ENCODE peak calls at places on chromosomes 6 and 20, in six cellular contexts. Z is cardiac fibroblast; E is ELR; F is CD8-positive, alpha-beta memory T cell; A is AG10803; C is AG08395. N is an unnamed sample.
A peak's percentile ranks its signal among the peaks of the same experiment; 100 is the strongest.

GRCh38 chr6:37501632-37502466 is 2.2 kb upstream of the CCDC167 start:
- DNase-seq in Z (no peak), E (no peak), F (peak; percentile 54), A (no peak), C (no peak), N (no peak)

GRCh38 chr6:170135461-170135820 is 155.4 kb downstream of the DLL1 start:
- DNase-seq in Z (no peak), E (no peak), F (no peak), A (no peak), C (no peak), N (no peak)

GRCh38 chr20:60071965-60072364 is 113.7 kb downstream of the CDH26 start:
- DNase-seq in Z (peak; percentile 76), E (no peak), F (no peak), A (peak; percentile 17), C (no peak), N (no peak)

GRCh38 chr20:50274570-50275430 is 84.2 kb downstream of the CEBPB start:
- DNase-seq in Z (no peak), E (no peak), F (no peak), A (no peak), C (no peak), N (no peak)

GRCh38 chr6:159931112-159931511 is 37.8 kb upstream of the IGF2R start:
- DNase-seq in Z (no peak), E (no peak), F (no peak), A (no peak), C (no peak), N (no peak)

GRCh38 chr20:37627060-37627766 is 66.6 kb upstream of the CTNNBL1 start:
- DNase-seq in Z (peak; percentile 71), E (peak; percentile 65), F (no peak), A (peak; percentile 35), C (peak; percentile 61), N (no peak)

GRCh38 chr20:24565952-24566351 is 96.5 kb downstream of the SYNDIG1 start:
- DNase-seq in Z (no peak), E (no peak), F (no peak), A (no peak), C (no peak), N (no peak)

GRCh38 chr6:78484181-78485064 is 382.9 kb upstream of the IRAK1BP1 start:
- DNase-seq in Z (no peak), E (no peak), F (no peak), A (no peak), C (no peak), N (no peak)

GRCh38 chr6:1316482-1317220 is 4.8 kb downstream of the FOXQ1 start:
- DNase-seq in Z (no peak), E (peak; percentile 56), F (no peak), A (no peak), C (no peak), N (no peak)

GRCh38 chr20:44858959-44859358 is 26.5 kb upstream of the YWHAB start:
- DNase-seq in Z (peak; percentile 9), E (peak; percentile 11), F (no peak), A (no peak), C (no peak), N (no peak)

GRCh38 chr6:7461416-7461815 is 71.8 kb downstream of the RIOK1 start:
- DNase-seq in Z (no peak), E (no peak), F (no peak), A (peak; percentile 57), C (peak; percentile 45), N (no peak)

GRCh38 chr6:6591778-6592388 is 3.4 kb downstream of the LY86 start:
- DNase-seq in Z (no peak), E (no peak), F (no peak), A (no peak), C (no peak), N (no peak)

GRCh38 chr6:133184798-133185380 is 56.3 kb upstream of the EYA4 start:
- DNase-seq in Z (peak; percentile 60), E (peak; percentile 56), F (no peak), A (peak; percentile 31), C (peak; percentile 8), N (no peak)

GRCh38 chr20:58218665-58219341 is 9.7 kb downstream of the ANKRD60 start:
- DNase-seq in Z (no peak), E (no peak), F (no peak), A (no peak), C (no peak), N (no peak)

GRCh38 chr20:23649242-23649641 is 11.5 kb upstream of the CST3 start:
- DNase-seq in Z (no peak), E (no peak), F (no peak), A (no peak), C (no peak), N (no peak)

GRCh38 chr6:128422871-128423270 is 97.5 kb downstream of the PTPRK start:
- DNase-seq in Z (peak; percentile 28), E (no peak), F (no peak), A (no peak), C (no peak), N (no peak)

GRCh38 chr20:40741507-40742106 is 52.6 kb upstream of the MAFB start:
- DNase-seq in Z (peak; percentile 59), E (peak; percentile 56), F (peak; percentile 14), A (peak; percentile 45), C (peak; percentile 55), N (peak; percentile 2)

GRCh38 chr6:170211404-170212025 is 79.4 kb downstream of the DLL1 start:
- DNase-seq in Z (no peak), E (no peak), F (no peak), A (no peak), C (no peak), N (no peak)

GRCh38 chr20:64237316-64237715 is 18.2 kb upstream of the PCMTD2 start:
- DNase-seq in Z (no peak), E (no peak), F (no peak), A (no peak), C (no peak), N (no peak)

GRCh38 chr6:160198577-160199211 is 59.9 kb downstream of the SLC22A2 start:
- DNase-seq in Z (peak; percentile 32), E (peak; percentile 28), F (no peak), A (no peak), C (no peak), N (no peak)

GRCh38 chr6:129350278-129350677 is 359.7 kb downstream of the ARHGAP18 start:
- DNase-seq in Z (no peak), E (no peak), F (no peak), A (no peak), C (no peak), N (no peak)

GRCh38 chr6:3194535-3195376 is 32.7 kb downstream of the TUBB2B start:
- DNase-seq in Z (peak; percentile 37), E (no peak), F (no peak), A (no peak), C (no peak), N (no peak)

N was measured in NK-92 treated with Interleukin-12 subunit alpha and Interleukin-12 subunit beta, amount 100 ng/mL, for 24 hours.